ENCODE peak calls at places on chromosome X, in seven cellular contexts. One of them, this sample, is unnamed.
A peak's percentile ranks its signal among the peaks of the same experiment; 100 is the strongest.

GRCh38 chrX:107485019-107485418 is 35.6 kb downstream of the FRMPD3 start:
- DNase-seq in hepatocyte: no peak
- DNase-seq in CD4-positive, alpha-beta T cell: no peak
- DNase-seq in tibial artery: no peak
- DNase-seq in BJ: no peak
- DNase-seq in stomach: no peak
- DNase-seq in ascending aorta: no peak
- DNase-seq in this sample: no peak

GRCh38 chrX:38069991-38070390 is 63.6 kb downstream of the SYTL5 start:
- DNase-seq in ascending aorta: no peak
- DNase-seq in CD4-positive, alpha-beta T cell: no peak
- DNase-seq in hepatocyte: no peak
- DNase-seq in stomach: no peak
- DNase-seq in BJ: no peak
- DNase-seq in tibial artery: no peak
- DNase-seq in this sample: no peak

GRCh38 chrX:65035451-65035779 is 59.2 kb upstream of the ZC4H2 start:
- DNase-seq in tibial artery: peak; percentile 60
- DNase-seq in stomach: peak; percentile 29
- DNase-seq in hepatocyte: peak; percentile 50
- DNase-seq in ascending aorta: peak; percentile 67
- DNase-seq in CD4-positive, alpha-beta T cell: no peak
- DNase-seq in BJ: no peak
- DNase-seq in this sample: peak; percentile 37

GRCh38 chrX:153209347-153209746 is 30.3 kb downstream of the MAGEA1 start:
- DNase-seq in ascending aorta: no peak
- DNase-seq in tibial artery: no peak
- DNase-seq in hepatocyte: no peak
- DNase-seq in stomach: no peak
- DNase-seq in BJ: no peak
- DNase-seq in CD4-positive, alpha-beta T cell: no peak
- DNase-seq in this sample: no peak

GRCh38 chrX:44096666-44097065 is 123.5 kb upstream of the NDP start:
- DNase-seq in BJ: no peak
- DNase-seq in tibial artery: no peak
- DNase-seq in ascending aorta: no peak
- DNase-seq in CD4-positive, alpha-beta T cell: no peak
- DNase-seq in hepatocyte: no peak
- DNase-seq in stomach: no peak
- DNase-seq in this sample: no peak

GRCh38 chrX:3320471-3321046 is 25.9 kb downstream of the MXRA5 start:
- DNase-seq in stomach: no peak
- DNase-seq in BJ: no peak
- DNase-seq in tibial artery: peak; percentile 66
- DNase-seq in ascending aorta: no peak
- DNase-seq in hepatocyte: no peak
- DNase-seq in CD4-positive, alpha-beta T cell: no peak
- DNase-seq in this sample: no peak

GRCh38 chrX:119503484-119503861 is 35.2 kb downstream of the SLC25A5 start:
- DNase-seq in ascending aorta: peak; percentile 89
- DNase-seq in stomach: peak; percentile 53
- DNase-seq in hepatocyte: peak; percentile 33
- DNase-seq in CD4-positive, alpha-beta T cell: no peak
- DNase-seq in BJ: peak; percentile 35
- DNase-seq in tibial artery: peak; percentile 84
- DNase-seq in this sample: no peak

GRCh38 chrX:95754411-95754810 is 930.2 kb upstream of the DIAPH2 start:
- DNase-seq in CD4-positive, alpha-beta T cell: no peak
- DNase-seq in ascending aorta: no peak
- DNase-seq in BJ: no peak
- DNase-seq in hepatocyte: no peak
- DNase-seq in stomach: no peak
- DNase-seq in tibial artery: no peak
- DNase-seq in this sample: no peak

GRCh38 chrX:149950681-149951080 is 12.4 kb upstream of the EOLA2 start:
- DNase-seq in BJ: peak; percentile 27
- DNase-seq in hepatocyte: peak; percentile 35
- DNase-seq in ascending aorta: no peak
- DNase-seq in stomach: no peak
- DNase-seq in tibial artery: no peak
- DNase-seq in CD4-positive, alpha-beta T cell: no peak
- DNase-seq in this sample: peak; percentile 16

GRCh38 chrX:129522184-129523059 is 868 bp downstream of the SMARCA1 start:
- DNase-seq in tibial artery: peak; percentile 73
- DNase-seq in CD4-positive, alpha-beta T cell: no peak
- DNase-seq in hepatocyte: peak; percentile 78
- DNase-seq in ascending aorta: peak; percentile 72
- DNase-seq in BJ: no peak
- DNase-seq in stomach: peak; percentile 63
- DNase-seq in this sample: peak; percentile 55

GRCh38 chrX:73868916-73869315 is 305.9 kb downstream of the CHIC1 start:
- DNase-seq in ascending aorta: no peak
- DNase-seq in hepatocyte: no peak
- DNase-seq in stomach: no peak
- DNase-seq in CD4-positive, alpha-beta T cell: no peak
- DNase-seq in tibial artery: no peak
- DNase-seq in BJ: no peak
- DNase-seq in this sample: no peak

GRCh38 chrX:139844884-139845283 is 88.0 kb downstream of the ATP11C start:
- DNase-seq in tibial artery: no peak
- DNase-seq in hepatocyte: no peak
- DNase-seq in stomach: no peak
- DNase-seq in BJ: no peak
- DNase-seq in CD4-positive, alpha-beta T cell: no peak
- DNase-seq in ascending aorta: no peak
- DNase-seq in this sample: no peak

GRCh38 chrX:42869659-42870476 is 91.9 kb upstream of the PPP1R2C start:
- DNase-seq in CD4-positive, alpha-beta T cell: no peak
- DNase-seq in tibial artery: no peak
- DNase-seq in ascending aorta: no peak
- DNase-seq in BJ: no peak
- DNase-seq in stomach: no peak
- DNase-seq in hepatocyte: no peak
- DNase-seq in this sample: no peak

GRCh38 chrX:9865804-9866471 is 79.7 kb downstream of the SHROOM2 start:
- DNase-seq in tibial artery: no peak
- DNase-seq in CD4-positive, alpha-beta T cell: no peak
- DNase-seq in ascending aorta: no peak
- DNase-seq in BJ: no peak
- DNase-seq in hepatocyte: no peak
- DNase-seq in stomach: no peak
- DNase-seq in this sample: no peak

GRCh38 chrX:110026099-110026844 is 23.4 kb downstream of the TMEM164 start:
- DNase-seq in ascending aorta: no peak
- DNase-seq in hepatocyte: peak; percentile 59
- DNase-seq in CD4-positive, alpha-beta T cell: no peak
- DNase-seq in BJ: no peak
- DNase-seq in stomach: peak; percentile 38
- DNase-seq in tibial artery: no peak
- DNase-seq in this sample: no peak

GRCh38 chrX:110992611-110993010 is 103.4 kb upstream of the PAK3 start:
- DNase-seq in CD4-positive, alpha-beta T cell: peak; percentile 5
- DNase-seq in BJ: no peak
- DNase-seq in ascending aorta: no peak
- DNase-seq in hepatocyte: peak; percentile 51
- DNase-seq in tibial artery: no peak
- DNase-seq in stomach: peak; percentile 31
- DNase-seq in this sample: peak; percentile 10

GRCh38 chrX:139691843-139692505 is 16.0 kb downstream of the MCF2 start:
- DNase-seq in stomach: no peak
- DNase-seq in BJ: no peak
- DNase-seq in tibial artery: no peak
- DNase-seq in hepatocyte: peak; percentile 5
- DNase-seq in ascending aorta: no peak
- DNase-seq in CD4-positive, alpha-beta T cell: no peak
- DNase-seq in this sample: no peak

GRCh38 chrX:46381630-46382029 is 163.6 kb downstream of the ZNF674 start:
- DNase-seq in stomach: no peak
- DNase-seq in hepatocyte: peak; percentile 13
- DNase-seq in BJ: no peak
- DNase-seq in ascending aorta: no peak
- DNase-seq in CD4-positive, alpha-beta T cell: peak; percentile 6
- DNase-seq in tibial artery: no peak
- DNase-seq in this sample: peak; percentile 4

GRCh38 chrX:140744085-140744484 is 34.5 kb downstream of the LINC00632 start:
- DNase-seq in ascending aorta: no peak
- DNase-seq in CD4-positive, alpha-beta T cell: no peak
- DNase-seq in hepatocyte: no peak
- DNase-seq in BJ: no peak
- DNase-seq in tibial artery: no peak
- DNase-seq in stomach: no peak
- DNase-seq in this sample: no peak

GRCh38 chrX:153829799-153830631 is at the start of gene PDZD4:
- DNase-seq in hepatocyte: no peak
- DNase-seq in BJ: no peak
- DNase-seq in stomach: no peak
- DNase-seq in tibial artery: no peak
- DNase-seq in ascending aorta: no peak
- DNase-seq in CD4-positive, alpha-beta T cell: peak; percentile 13
- DNase-seq in this sample: peak; percentile 48

GRCh38 chrX:23787745-23788118 is 4.8 kb downstream of the SAT1 start:
- DNase-seq in stomach: no peak
- DNase-seq in BJ: no peak
- DNase-seq in hepatocyte: no peak
- DNase-seq in ascending aorta: no peak
- DNase-seq in CD4-positive, alpha-beta T cell: no peak
- DNase-seq in tibial artery: no peak
- DNase-seq in this sample: no peak

GRCh38 chrX:122567911-122568310 is 616.2 kb upstream of the GRIA3 start:
- DNase-seq in CD4-positive, alpha-beta T cell: no peak
- DNase-seq in BJ: no peak
- DNase-seq in tibial artery: no peak
- DNase-seq in stomach: no peak
- DNase-seq in hepatocyte: no peak
- DNase-seq in ascending aorta: no peak
- DNase-seq in this sample: no peak

GRCh38 chrX:11953615-11954014 is 184.7 kb upstream of the FRMPD4 start:
- DNase-seq in CD4-positive, alpha-beta T cell: no peak
- DNase-seq in hepatocyte: peak; percentile 13
- DNase-seq in ascending aorta: no peak
- DNase-seq in BJ: peak; percentile 58
- DNase-seq in stomach: no peak
- DNase-seq in tibial artery: no peak
- DNase-seq in this sample: no peak

GRCh38 chrX:118977424-118977823 is 3.0 kb downstream of the LONRF3 start:
- DNase-seq in ascending aorta: no peak
- DNase-seq in tibial artery: no peak
- DNase-seq in stomach: no peak
- DNase-seq in BJ: no peak
- DNase-seq in hepatocyte: no peak
- DNase-seq in CD4-positive, alpha-beta T cell: no peak
- DNase-seq in this sample: no peak

GRCh38 chrX:13864264-13864663 is 47.4 kb upstream of the GPM6B start:
- DNase-seq in tibial artery: no peak
- DNase-seq in BJ: no peak
- DNase-seq in ascending aorta: no peak
- DNase-seq in stomach: no peak
- DNase-seq in CD4-positive, alpha-beta T cell: no peak
- DNase-seq in hepatocyte: no peak
- DNase-seq in this sample: no peak
- H3K27me3 ChIP-seq in tibial artery: no peaks in the 10 kb centered on the region
- H3K27me3 ChIP-seq in BJ: no peaks in the 10 kb centered on the region
- H3K27me3 ChIP-seq in ascending aorta: no peaks in the 10 kb centered on the region
- H3K27me3 ChIP-seq in stomach: no peaks in the 10 kb centered on the region
- H3K27me3 ChIP-seq in CD4-positive, alpha-beta T cell: peaks cover 10% of the 10 kb centered on the region
- H3K27me3 ChIP-seq in hepatocyte: no peaks in the 10 kb centered on the region
- H3K27me3 ChIP-seq in this sample: no peaks in the 10 kb centered on the region

DNA sequence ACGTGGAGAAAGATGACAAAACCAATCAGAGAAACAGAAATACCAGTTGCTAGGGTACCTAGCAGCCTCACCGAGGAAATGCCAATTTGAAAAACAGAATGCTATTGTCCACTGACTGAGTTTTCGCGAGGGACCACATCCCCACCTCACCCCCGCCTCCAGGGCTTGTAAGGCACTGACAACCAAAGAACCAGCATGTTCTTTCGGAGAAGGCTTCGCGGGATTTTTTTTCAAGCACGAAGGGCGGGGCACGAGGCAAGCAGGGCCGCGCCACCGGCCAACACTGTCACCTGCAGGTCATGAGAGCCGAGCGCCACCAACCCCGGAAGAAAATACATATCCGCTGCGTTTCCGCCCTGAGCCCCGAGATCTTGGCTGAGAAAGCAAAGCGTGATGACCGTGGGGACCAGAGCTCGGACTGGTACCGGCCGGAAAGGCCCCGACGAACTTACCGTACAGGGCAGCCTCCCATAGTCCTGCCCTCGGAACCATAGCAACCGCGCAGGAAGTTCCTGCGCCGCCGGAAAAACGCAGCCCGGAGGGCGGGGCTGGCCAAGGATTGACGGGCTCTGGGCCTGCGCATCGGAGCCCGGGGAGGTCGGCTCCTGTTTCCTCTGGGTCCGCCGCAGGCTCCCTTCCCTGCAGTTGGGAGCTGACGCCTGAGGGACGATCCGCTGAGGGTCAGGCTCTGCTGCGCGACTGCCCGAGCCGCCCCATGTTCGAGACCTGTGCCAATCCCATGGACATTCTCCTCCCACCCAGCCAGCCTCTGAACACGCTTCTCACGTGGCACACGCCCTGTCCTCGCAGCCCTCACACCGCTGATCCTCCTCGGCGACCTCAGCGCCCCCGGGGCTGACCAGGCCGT is 59.2 kb upstream of the PAGE5 start:
- DNase-seq in BJ: peak; percentile 53
- DNase-seq in tibial artery: peak; percentile 94
- DNase-seq in hepatocyte: peak; percentile 91
- DNase-seq in CD4-positive, alpha-beta T cell: peak; percentile 90
- DNase-seq in stomach: peak; percentile 88
- DNase-seq in ascending aorta: peak; percentile 92
- DNase-seq in this sample: peak; percentile 88
- TF ChIP-seq CTCF in BJ: peak; percentile 24
- TF ChIP-seq CTCF in tibial artery: peak; percentile 20
- TF ChIP-seq CTCF in hepatocyte: peak; percentile 55
- TF ChIP-seq CTCF in CD4-positive, alpha-beta T cell: peak; percentile 64
- TF ChIP-seq CTCF in stomach: no peak
- TF ChIP-seq CTCF in ascending aorta: peak; percentile 51
- TF ChIP-seq CTCF in this sample: peak; percentile 66

DNA sequence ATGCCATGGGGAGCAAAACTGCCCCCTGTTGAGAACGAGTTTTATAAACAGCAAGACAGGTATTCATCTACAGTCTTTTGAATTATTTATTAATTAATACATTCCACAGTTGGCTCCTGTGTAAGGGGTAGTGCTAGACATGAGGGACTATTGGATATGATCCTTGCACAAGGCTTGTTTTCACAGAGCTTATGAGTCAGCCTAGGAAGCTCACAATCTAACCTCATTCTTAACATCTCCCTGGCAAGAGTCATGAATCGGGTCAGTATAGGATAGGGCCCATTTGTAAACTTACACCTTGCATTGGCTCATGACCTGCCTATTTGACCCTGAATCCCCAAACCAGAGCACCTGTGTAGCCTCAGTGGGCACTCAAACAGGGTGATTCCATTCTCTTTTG is 209.1 kb upstream of the HCCS start:
- DNase-seq in CD4-positive, alpha-beta T cell: no peak
- DNase-seq in BJ: no peak
- DNase-seq in ascending aorta: no peak
- DNase-seq in stomach: no peak
- DNase-seq in tibial artery: no peak
- DNase-seq in hepatocyte: no peak
- DNase-seq in this sample: no peak
- H3K27me3 ChIP-seq in CD4-positive, alpha-beta T cell: no peaks in the 10 kb centered on the region
- H3K27me3 ChIP-seq in BJ: no peaks in the 10 kb centered on the region
- H3K27me3 ChIP-seq in ascending aorta: no peaks in the 10 kb centered on the region
- H3K27me3 ChIP-seq in stomach: no peaks in the 10 kb centered on the region
- H3K27me3 ChIP-seq in tibial artery: no peaks in the 10 kb centered on the region
- H3K27me3 ChIP-seq in hepatocyte: no peaks in the 10 kb centered on the region
- H3K27me3 ChIP-seq in this sample: no peaks in the 10 kb centered on the region

GRCh38 chrX:56563231-56564116 is at the start of gene UBQLN2:
- DNase-seq in hepatocyte: peak; percentile 86
- DNase-seq in ascending aorta: peak; percentile 85
- DNase-seq in stomach: peak; percentile 82
- DNase-seq in tibial artery: peak; percentile 87
- DNase-seq in CD4-positive, alpha-beta T cell: peak; percentile 73
- DNase-seq in BJ: no peak
- DNase-seq in this sample: peak; percentile 83
- TF ChIP-seq CTCF in hepatocyte: peak; percentile 27
- TF ChIP-seq CTCF in ascending aorta: no peak
- TF ChIP-seq CTCF in stomach: no peak
- TF ChIP-seq CTCF in tibial artery: no peak
- TF ChIP-seq CTCF in CD4-positive, alpha-beta T cell: no peak
- TF ChIP-seq CTCF in BJ: peak; percentile 33
- TF ChIP-seq CTCF in this sample: peak; percentile 45